ENCODE peak calls at places on chromosomes 2 and 18, in ten cellular contexts. W, G, I, L, N, R, K, O, Z and E are unnamed samples.

GRCh38 chr2:152716805-152717241 is 438 bp downstream of the PRPF40A start:
- DNase-seq in R (no peak), N (no peak), K (no peak), I (no peak), O (peak), Z (no peak), G (peak), W (peak), L (no peak), E (no peak)

GRCh38 chr2:43157506-43158232 is 68.7 kb downstream of the ZFP36L2 start:
- DNase-seq in L (no peak), K (no peak), Z (no peak), W (no peak), O (no peak), N (no peak), G (no peak), I (no peak), R (peak), E (no peak)

GRCh38 chr2:159891917-159892691 is 94.1 kb upstream of the CD302 start:
- DNase-seq in W (no peak), I (no peak), O (no peak), N (no peak), L (peak), Z (no peak), K (no peak), R (no peak), G (no peak), E (no peak)

GRCh38 chr18:23071285-23071684 is 64.0 kb upstream of the CABLES1 start:
- DNase-seq in K (peak), N (peak), L (no peak), Z (peak), O (peak), R (peak), G (no peak), I (no peak), W (no peak), E (peak)

GRCh38 chr18:61606759-61607158 is 273.5 kb downstream of the CDH20 start:
- DNase-seq in I (no peak), G (peak), L (peak), K (no peak), O (no peak), N (peak), R (no peak), W (no peak), Z (no peak), E (no peak)

GRCh38 chr2:226489765-226490164 is 309.9 kb downstream of the IRS1 start:
- DNase-seq in K (no peak), I (no peak), R (no peak), L (peak), O (no peak), G (no peak), W (no peak), N (no peak), Z (no peak), E (no peak)

GRCh38 chr2:105291981-105292380 is 37.6 kb downstream of the TGFBRAP1 start:
- DNase-seq in L (no peak), R (no peak), I (no peak), Z (no peak), N (no peak), G (no peak), O (no peak), K (no peak), W (no peak), E (no peak)

GRCh38 chr2:45741451-45741850 is 90.0 kb downstream of the PRKCE start:
- DNase-seq in R (no peak), I (no peak), W (no peak), K (no peak), O (no peak), Z (no peak), N (no peak), L (peak), G (no peak), E (no peak)

GRCh38 chr18:32439802-32440201 is 30.9 kb downstream of the GAREM1 start:
- DNase-seq in R (no peak), N (no peak), G (no peak), L (no peak), O (peak), I (no peak), Z (no peak), W (peak), K (peak), E (peak)

GRCh38 chr2:231613655-231614558 is 21.2 kb downstream of the TEX44 start:
- DNase-seq in N (peak), Z (peak), K (peak), O (peak), L (peak), W (no peak), I (peak), R (peak), G (peak), E (peak)

GRCh38 chr2:50492452-50492851 is 539.5 kb downstream of the NRXN1 start:
- DNase-seq in Z (no peak), W (peak), K (peak), R (peak), L (peak), G (no peak), I (no peak), N (peak), O (peak), E (peak)

GRCh38 chr18:64164883-64165282 is 16.0 kb upstream of the LINC00305 start:
- DNase-seq in R (no peak), L (no peak), N (no peak), W (no peak), Z (no peak), G (no peak), K (no peak), I (no peak), O (no peak), E (no peak)

GRCh38 chr2:104793971-104794370 is 59.9 kb upstream of the POU3F3 start:
- DNase-seq in L (no peak), O (no peak), I (no peak), K (no peak), W (no peak), R (no peak), N (no peak), Z (no peak), G (no peak), E (no peak)

GRCh38 chr2:23926289-23926749 is 604 bp downstream of the ATAD2B start:
- DNase-seq in Z (no peak), O (peak), W (peak), I (peak), G (peak), N (no peak), R (peak), L (no peak), K (peak), E (peak)

GRCh38 chr2:106358081-106358480 is 110.1 kb downstream of the RGPD3 start:
- DNase-seq in R (no peak), L (no peak), G (no peak), W (no peak), O (no peak), Z (no peak), N (no peak), K (no peak), I (no peak), E (no peak)

GRCh38 chr2:3703741-3704355 is 473 bp downstream of the DCDC2C start:
- DNase-seq in Z (no peak), G (no peak), R (no peak), I (no peak), K (no peak), W (no peak), O (no peak), L (no peak), N (no peak), E (no peak)

GRCh38 chr18:70373062-70373519 is 84.2 kb downstream of the SOCS6 start:
- DNase-seq in G (no peak), R (no peak), N (no peak), L (peak), K (no peak), Z (no peak), O (no peak), W (no peak), I (no peak), E (no peak)

GRCh38 chr2:177525351-177525750 is 132.8 kb downstream of the AGPS start:
- DNase-seq in R (no peak), K (no peak), Z (no peak), N (no peak), L (peak), I (no peak), W (no peak), G (no peak), O (no peak), E (no peak)

GRCh38 chr2:157840568-157841156 is 35.5 kb downstream of the ACVR1 start:
- DNase-seq in G (no peak), R (no peak), N (no peak), I (no peak), K (no peak), W (no peak), L (peak), Z (no peak), O (no peak), E (no peak)

GRCh38 chr2:14039134-14039533 is 593.4 kb upstream of the LRATD1 start:
- DNase-seq in O (no peak), Z (no peak), K (no peak), G (no peak), R (no peak), N (no peak), L (no peak), I (no peak), W (no peak), E (no peak)

GRCh38 chr2:44771510-44771909 is 170.0 kb upstream of the SIX3 start:
- DNase-seq in O (no peak), I (no peak), W (no peak), K (no peak), L (no peak), R (no peak), G (no peak), N (no peak), Z (no peak), E (no peak)

GRCh38 chr18:11047817-11048216 is 101.6 kb downstream of the PIEZO2 start:
- DNase-seq in G (no peak), W (no peak), L (no peak), I (no peak), Z (no peak), K (no peak), R (no peak), O (no peak), N (no peak), E (no peak)

GRCh38 chr2:102116675-102117471 is 25.7 kb upstream of the IL1R1 start:
- DNase-seq in I (no peak), R (no peak), N (no peak), L (peak), W (no peak), G (no peak), Z (no peak), K (no peak), O (no peak), E (no peak)

GRCh38 chr2:207995887-207996286 is 29.4 kb downstream of the PLEKHM3 start:
- DNase-seq in K (no peak), Z (no peak), L (no peak), R (no peak), O (no peak), I (no peak), G (no peak), N (no peak), W (no peak), E (no peak)

GRCh38 chr2:95023222-95023597 is 2.3 kb upstream of the MAL start:
- DNase-seq in Z (peak), O (peak), N (no peak), L (no peak), K (peak), G (no peak), R (no peak), W (peak), I (no peak), E (peak)

GRCh38 chr2:230312638-230313037 is 14.4 kb upstream of the SP140L start:
- DNase-seq in L (no peak), N (no peak), Z (no peak), I (no peak), R (no peak), O (no peak), G (no peak), K (no peak), W (no peak), E (no peak)

GRCh38 chr18:74290831-74291770 is 662 bp downstream of the CYB5A start:
- DNase-seq in G (peak), R (no peak), N (no peak), W (peak), Z (peak), I (no peak), O (no peak), L (no peak), K (no peak), E (no peak)

GRCh38 chr2:46377287-46377605 is 80.0 kb downstream of the EPAS1 start:
- DNase-seq in O (no peak), K (no peak), R (no peak), W (no peak), Z (no peak), N (no peak), I (no peak), G (peak), L (no peak), E (no peak)

GRCh38 chr2:149858916-149859634 is 271.5 kb upstream of the MMADHC start:
- DNase-seq in I (no peak), R (peak), K (peak), G (no peak), N (no peak), W (no peak), Z (no peak), L (peak), O (no peak), E (no peak)

GRCh38 chr2:111975053-111975552 is 76.7 kb downstream of the MERTK start:
- DNase-seq in N (no peak), W (peak), I (no peak), O (no peak), Z (no peak), K (no peak), R (no peak), G (no peak), L (peak), E (no peak)

GRCh38 chr2:71603851-71604708 is 150.7 kb downstream of the DYSF start:
- DNase-seq in L (no peak), K (no peak), N (no peak), I (peak), W (no peak), Z (no peak), O (no peak), R (no peak), G (peak), E (no peak)

GRCh38 chr2:239949079-239949478 is 76.1 kb downstream of the NDUFA10 start:
- DNase-seq in Z (no peak), N (no peak), K (no peak), W (no peak), R (no peak), O (no peak), G (no peak), L (no peak), I (no peak), E (no peak)